ENCODE peak calls at places on chromosomes 4 and X, in seven cellular contexts. B is gastrocnemius medialis, C is A549, G is sigmoid colon, Y is HCT116, I is body of pancreas, Q is testis. L is an unnamed sample.

GRCh38 chr4:98482847-98483806 is 175.3 kb downstream of the TSPAN5 start:
- DNase-seq in Y (peak), G (no peak), I (no peak), Q (no peak), B (no peak), C (peak), L (no peak)

GRCh38 chrX:54043696-54044125 is 562 bp downstream of the PHF8 start:
- DNase-seq in I (peak), B (peak), C (no peak), Y (no peak), Q (no peak), G (no peak), L (no peak)

GRCh38 chrX:66074920-66075879 is 35.3 kb upstream of the VSIG4 start:
- DNase-seq in G (peak), Y (no peak), Q (peak), B (peak), I (peak), C (no peak), L (no peak)

GRCh38 chr4:168723020-168723419 is 226.2 kb downstream of the PALLD start:
- DNase-seq in C (no peak), B (no peak), I (no peak), Q (no peak), Y (no peak), G (no peak), L (no peak)

GRCh38 chr4:56512166-56512565 is 6.6 kb downstream of the ARL9 start:
- DNase-seq in G (no peak), I (no peak), Q (no peak), B (no peak), C (no peak), Y (no peak), L (no peak)

GRCh38 chr4:40413396-40413795 is 78.3 kb downstream of the CHRNA9 start:
- DNase-seq in G (no peak), Y (no peak), I (no peak), B (no peak), C (no peak), Q (no peak), L (no peak)

GRCh38 chrX:9434151-9434550 is 30.7 kb upstream of the TBL1X start:
- DNase-seq in C (no peak), Y (no peak), G (no peak), B (no peak), Q (no peak), I (no peak), L (no peak)

GRCh38 chr4:29970626-29971025 is 749.5 kb upstream of the PCDH7 start:
- DNase-seq in B (no peak), I (no peak), G (no peak), Q (peak), C (peak), Y (peak), L (no peak)

GRCh38 chr4:15065516-15065915 is 63.2 kb downstream of the CPEB2 start:
- DNase-seq in I (no peak), B (no peak), G (no peak), Y (no peak), Q (no peak), C (no peak), L (no peak)

GRCh38 chr4:155608231-155608885 is 58.3 kb upstream of the GUCY1A1 start:
- DNase-seq in G (no peak), I (no peak), C (no peak), Y (no peak), Q (no peak), B (no peak), L (no peak)

GRCh38 chr4:4271912-4272311 is 18.0 kb downstream of the LYAR start:
- DNase-seq in Y (no peak), G (no peak), B (no peak), C (no peak), I (no peak), Q (peak), L (no peak)

GRCh38 chr4:177464026-177464425 is 21.8 kb upstream of the AGA start:
- DNase-seq in B (no peak), I (no peak), Y (no peak), C (no peak), G (no peak), Q (no peak), L (no peak)

GRCh38 chr4:15587649-15588048 is 67.5 kb downstream of the FBXL5 start:
- DNase-seq in B (peak), G (no peak), C (no peak), Q (no peak), Y (no peak), I (no peak), L (peak)

GRCh38 chrX:126376465-126376864 is 176.1 kb downstream of the DCAF12L1 start:
- DNase-seq in C (no peak), B (no peak), Q (no peak), Y (no peak), G (no peak), I (no peak), L (no peak)

GRCh38 chr4:107950746-107951540 is 19.6 kb downstream of the CYP2U1 start:
- DNase-seq in B (no peak), I (no peak), Y (no peak), G (no peak), C (no peak), Q (no peak), L (no peak)

GRCh38 chrX:151974336-151975227 is at the start of gene GABRE:
- DNase-seq in I (peak), Q (peak), C (no peak), Y (no peak), B (no peak), G (peak), L (peak)

GRCh38 chr4:67687639-67688038 is 13.3 kb downstream of the UBA6 start:
- DNase-seq in I (no peak), C (no peak), Y (no peak), Q (no peak), B (no peak), G (no peak), L (no peak)

GRCh38 chr4:32163125-32163524 is 1443.0 kb downstream of the PCDH7 start:
- DNase-seq in Y (no peak), Q (no peak), I (no peak), B (no peak), C (no peak), G (no peak), L (no peak)

GRCh38 chr4:152917533-152918395 is 18.4 kb upstream of the FHDC1 start:
- DNase-seq in C (no peak), B (no peak), G (no peak), Y (no peak), I (no peak), Q (no peak), L (no peak)

GRCh38 chrX:54808109-54808604 is 612 bp downstream of the MAGED2 start:
- DNase-seq in Y (peak), I (peak), Q (peak), C (peak), B (peak), G (peak), L (peak)

GRCh38 chrX:68287419-68287818 is 145.9 kb downstream of the OPHN1 start:
- DNase-seq in B (no peak), C (no peak), Y (no peak), I (no peak), Q (no peak), G (no peak), L (no peak)

GRCh38 chrX:70656304-70656703 is 211.7 kb downstream of the DLG3 start:
- DNase-seq in B (no peak), Y (no peak), G (no peak), C (no peak), I (no peak), Q (no peak), L (no peak)

GRCh38 chr4:13159041-13159620 is 325.0 kb downstream of the RAB28 start:
- DNase-seq in G (no peak), Y (no peak), B (no peak), C (no peak), Q (no peak), I (no peak), L (no peak)

GRCh38 chr4:123997736-123998449 is 601.3 kb downstream of the SPRY1 start:
- DNase-seq in I (no peak), Q (no peak), Y (no peak), C (no peak), G (no peak), B (no peak), L (no peak)

GRCh38 chr4:169068423-169068822 is 58.4 kb upstream of the CBR4 start:
- DNase-seq in Q (no peak), I (no peak), G (no peak), C (no peak), B (no peak), Y (no peak), L (no peak)

DNA sequence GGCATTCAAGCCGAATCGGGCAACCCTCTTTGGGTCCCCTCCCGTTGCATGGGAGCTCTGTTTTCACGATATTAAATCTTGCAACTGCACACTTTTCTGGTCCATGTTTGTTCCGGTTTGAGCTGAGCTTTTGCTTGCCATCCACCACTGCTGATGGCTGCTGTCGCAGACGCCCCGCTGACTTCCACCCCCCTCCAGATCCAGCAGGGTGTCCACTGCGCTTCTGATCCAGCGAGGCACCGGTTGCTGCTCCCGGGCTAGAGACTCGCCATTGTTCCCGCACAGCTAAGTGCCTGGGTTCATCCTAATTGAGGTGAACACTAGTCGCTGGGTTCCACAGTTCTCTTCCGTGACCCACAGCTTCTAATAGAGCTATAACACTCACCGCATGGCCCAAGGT is 13.3 kb downstream of the ACOX3 start:
- DNase-seq in I (no peak), Y (no peak), G (no peak), Q (no peak), C (no peak), B (no peak), L (no peak)
- H3K4me3 ChIP-seq in I (peak), Y (peak), G (peak), Q (no peak), C (peak), B (peak), L (no peak)

GRCh38 chr4:83067058-83067639 is 32.2 kb downstream of the COPS4 start:
- DNase-seq in C (no peak), I (no peak), G (no peak), Y (peak), Q (no peak), B (no peak), L (no peak)
- TF ChIP-seq POLR2A in C (no peak), I (no peak), G (no peak), Y (no peak), Q (no peak), B (no peak), L (no peak)

DNA sequence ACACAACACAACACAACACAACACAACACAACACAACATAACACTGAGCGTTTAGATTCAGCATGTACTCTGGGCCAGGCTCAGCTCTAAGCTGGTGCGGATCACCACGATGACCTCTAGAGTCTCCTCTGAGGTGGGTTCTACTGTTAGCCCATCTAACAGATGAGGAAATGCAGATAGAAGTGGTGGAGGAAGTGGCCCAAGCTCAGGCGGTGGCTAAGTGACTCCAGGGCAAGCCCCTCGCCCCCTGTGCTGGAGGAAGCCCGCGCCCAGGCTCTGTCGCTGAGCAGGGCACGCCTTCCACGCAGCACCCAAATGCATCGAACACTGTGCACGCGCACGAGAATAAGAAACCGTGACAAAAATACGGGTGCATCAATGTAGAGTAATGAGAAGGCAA is 45.3 kb upstream of the CDKN2AIP start:
- DNase-seq in C (no peak), Y (no peak), B (no peak), I (no peak), G (peak), Q (no peak), L (no peak)
- H3K4me3 ChIP-seq in C (peak), Y (peak), B (no peak), I (no peak), G (no peak), Q (peak), L (no peak)

GRCh38 chr4:103097112-103097511 is 2.5 kb downstream of the BDH2 start:
- DNase-seq in I (no peak), Y (no peak), C (no peak), B (no peak), Q (no peak), G (no peak), L (no peak)
- TF ChIP-seq POLR2A in I (no peak), Y (no peak), C (no peak), B (no peak), Q (no peak), G (no peak), L (no peak)

GRCh38 chrX:49272426-49272825 is 2.8 kb downstream of the PPP1R3F start:
- DNase-seq in B (no peak), I (no peak), C (no peak), Y (no peak), Q (no peak), G (peak), L (no peak)

GRCh38 chrX:49270249-49270921 is 792 bp downstream of the PPP1R3F start:
- DNase-seq in G (no peak), I (no peak), B (no peak), C (no peak), Q (no peak), Y (no peak), L (no peak)

GRCh38 chrX:49273181-49273727 is 3.7 kb downstream of the PPP1R3F start:
- DNase-seq in I (peak), B (no peak), Y (no peak), C (no peak), G (peak), Q (no peak), L (no peak)

GRCh38 chrX:49269768-49270248 is at the start of gene PPP1R3F:
- DNase-seq in Q (no peak), Y (no peak), B (no peak), C (no peak), G (no peak), I (no peak), L (no peak)

DNA sequence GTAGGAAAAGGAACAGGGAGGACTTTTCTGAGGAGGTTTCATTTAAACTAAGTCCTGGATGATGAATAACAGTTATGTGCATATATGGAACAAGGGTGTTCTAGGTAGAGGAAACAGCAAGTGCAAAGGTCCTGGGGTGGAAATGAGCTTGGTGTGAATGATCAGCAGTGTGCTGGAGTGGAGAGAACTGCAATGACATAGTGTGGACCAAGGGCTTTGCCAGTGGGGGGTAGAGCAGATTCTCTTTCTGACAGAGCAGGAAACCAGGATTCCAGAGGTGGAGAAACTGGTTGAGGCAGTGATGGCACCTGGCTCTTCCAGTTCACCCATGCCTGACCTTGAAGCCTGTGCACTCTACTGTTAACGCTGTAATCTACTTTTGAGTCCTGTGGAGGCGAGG is 1.7 kb downstream of the PPP1R3F start:
- DNase-seq in C (no peak), G (peak), I (no peak), B (no peak), Y (no peak), Q (no peak), L (no peak)
- H3K4me3 ChIP-seq in C (peak), G (no peak), I (no peak), B (no peak), Y (no peak), Q (no peak), L (no peak)

GRCh38 chr4:7514789-7515188 is 80.1 kb upstream of the PSAPL1 start:
- DNase-seq in Y (no peak), Q (no peak), B (no peak), I (no peak), G (no peak), C (no peak), L (no peak)

GRCh38 chr4:7514281-7514680 is 79.6 kb upstream of the PSAPL1 start:
- DNase-seq in C (no peak), B (no peak), G (no peak), Q (no peak), I (no peak), Y (no peak), L (no peak)

GRCh38 chr4:7515390-7515902 is 80.7 kb upstream of the PSAPL1 start:
- DNase-seq in G (no peak), Y (no peak), C (no peak), I (peak), Q (peak), B (no peak), L (no peak)

GRCh38 chr4:7516773-7517144 is 82.0 kb upstream of the PSAPL1 start:
- DNase-seq in C (no peak), G (no peak), I (no peak), Y (no peak), B (no peak), Q (no peak), L (no peak)

GRCh38 chr4:7516116-7516772 is 81.5 kb upstream of the PSAPL1 start:
- DNase-seq in Q (no peak), G (no peak), C (no peak), B (no peak), I (no peak), Y (no peak), L (no peak)
- TF ChIP-seq POLR2A in Q (no peak), G (no peak), C (no peak), B (no peak), I (no peak), Y (no peak), L (no peak)